ENCODE peak calls at places on chromosomes 11 and 22, in ten cellular contexts. Y is pancreas; X is esophagus squamous epithelium; S is uterus; M is naive thymus-derived CD4-positive, alpha-beta T cell; N is mammary epithelial cell; L is stomach; J is left lung; T is heart left ventricle; Q is A549. I is an unnamed sample. For H3K4me1, the result is how much of the 10 kb centered on the place peaks cover.

GRCh38 chr11:45457649-45458048 is 171.5 kb upstream of the SYT13 start:
- DNase-seq in M (no peak), N (peak), J (no peak), L (no peak), Q (no peak), Y (no peak), S (no peak), X (no peak), T (no peak), I (no peak)

GRCh38 chr22:39252461-39253391 is 7.9 kb upstream of the PDGFB start:
- DNase-seq in T (no peak), Y (no peak), N (no peak), J (no peak), Q (no peak), L (no peak), M (no peak), X (no peak), S (no peak), I (no peak)

GRCh38 chr11:88363566-88364169 is 26.1 kb upstream of the CTSC start:
- DNase-seq in T (no peak), J (no peak), X (no peak), L (no peak), Y (no peak), N (peak), S (no peak), Q (no peak), M (no peak), I (no peak)

GRCh38 chr11:6402561-6402981 is 12.3 kb downstream of the SMPD1 start:
- DNase-seq in Q (no peak), X (no peak), S (no peak), L (no peak), N (no peak), Y (no peak), M (peak), T (no peak), J (no peak), I (no peak)

GRCh38 chr22:44369241-44369652 is 56.5 kb upstream of the SHISAL1 start:
- DNase-seq in Y (no peak), X (no peak), Q (no peak), S (no peak), L (no peak), T (peak), N (no peak), J (peak), M (no peak), I (no peak)

GRCh38 chr11:4044971-4045646 is 49.5 kb upstream of the RRM1 start:
- DNase-seq in X (no peak), L (no peak), T (peak), S (no peak), Q (no peak), N (peak), M (no peak), Y (no peak), J (no peak), I (peak)

GRCh38 chr11:128895505-128895904 is 4.3 kb downstream of the KCNJ5 start:
- DNase-seq in J (no peak), X (no peak), T (no peak), M (no peak), L (no peak), S (no peak), N (no peak), Y (no peak), Q (no peak), I (no peak)

GRCh38 chr11:47143322-47143721 is 33.4 kb downstream of the ARFGAP2 start:
- DNase-seq in T (peak), X (no peak), L (no peak), Y (no peak), S (no peak), M (no peak), Q (no peak), J (no peak), N (peak), I (peak)

GRCh38 chr11:35663408-35663702 is 780 bp downstream of the TRIM44 start:
- DNase-seq in N (no peak), L (no peak), Y (no peak), M (no peak), X (no peak), J (no peak), Q (no peak), T (no peak), S (no peak), I (no peak)

GRCh38 chr11:83835423-83835822 is 549.3 kb upstream of the CCDC90B start:
- DNase-seq in Q (no peak), L (no peak), X (no peak), Y (no peak), N (peak), S (no peak), M (no peak), T (no peak), J (no peak), I (no peak)

GRCh38 chr11:119730789-119731386 is 1.9 kb upstream of the NECTIN1 start:
- DNase-seq in L (no peak), Y (peak), N (no peak), M (no peak), X (no peak), J (no peak), T (no peak), Q (no peak), S (no peak), I (no peak)

GRCh38 chr22:38204784-38205183 is 3.0 kb downstream of the MAFF start:
- DNase-seq in M (no peak), N (no peak), S (no peak), L (no peak), X (no peak), Q (no peak), T (no peak), Y (no peak), J (no peak), I (no peak)

GRCh38 chr11:44006882-44007495 is 40.8 kb upstream of the ACCSL start:
- DNase-seq in Y (no peak), M (no peak), S (peak), X (no peak), Q (no peak), N (no peak), T (peak), J (no peak), L (peak), I (no peak)

GRCh38 chr11:9990221-9990973 is 303.6 kb downstream of the SBF2 start:
- DNase-seq in L (no peak), J (no peak), N (no peak), M (no peak), S (no peak), X (no peak), T (no peak), Q (peak), Y (no peak), I (no peak)

GRCh38 chr11:102712140-102712539 is 6.6 kb upstream of the MMP27 start:
- DNase-seq in X (no peak), L (no peak), Q (no peak), S (no peak), J (no peak), T (no peak), N (no peak), Y (no peak), M (no peak), I (no peak)

GRCh38 chr11:62665630-62666258 is 632 bp downstream of the CSKMT start:
- DNase-seq in T (peak), Q (peak), X (no peak), Y (peak), S (peak), N (no peak), L (peak), M (peak), J (peak), I (no peak)

GRCh38 chr11:118265954-118266353 is 1.9 kb upstream of the MPZL2 start:
- DNase-seq in X (no peak), N (peak), S (peak), T (peak), J (peak), L (peak), Q (no peak), M (no peak), Y (no peak), I (no peak)

GRCh38 chr22:41288245-41288946 is 2.4 kb upstream of the RANGAP1 start:
- DNase-seq in Q (peak), N (peak), M (no peak), S (no peak), L (peak), T (no peak), X (no peak), Y (peak), J (peak), I (peak)

GRCh38 chr22:19663286-19663815 is 51.0 kb upstream of the SEPTIN5 start:
- DNase-seq in X (no peak), Y (peak), N (peak), L (peak), T (peak), J (no peak), M (no peak), S (no peak), Q (no peak), I (peak)

GRCh38 chr22:38314140-38314991 is 2.9 kb downstream of the CSNK1E start:
- DNase-seq in X (no peak), M (peak), S (no peak), N (peak), T (no peak), Y (no peak), Q (no peak), J (no peak), L (no peak), I (no peak)

GRCh38 chr11:128963744-128964340 is 21.2 kb upstream of the TP53AIP1 start:
- DNase-seq in L (no peak), J (no peak), Y (no peak), X (no peak), S (no peak), M (no peak), Q (no peak), T (no peak), N (no peak), I (no peak)

GRCh38 chr11:114064216-114064615 is 4.7 kb downstream of the ZBTB16 start:
- DNase-seq in X (no peak), Y (no peak), S (no peak), M (no peak), J (no peak), T (no peak), N (no peak), L (no peak), Q (no peak), I (no peak)

GRCh38 chr11:114066046-114066648 is 6.6 kb downstream of the ZBTB16 start:
- DNase-seq in J (no peak), X (no peak), T (no peak), N (no peak), Y (no peak), M (no peak), Q (no peak), S (no peak), L (no peak), I (no peak)

GRCh38 chr11:114063829-114064201 is 4.3 kb downstream of the ZBTB16 start:
- DNase-seq in N (no peak), T (no peak), X (no peak), Y (no peak), M (no peak), L (no peak), Q (no peak), J (no peak), S (no peak), I (no peak)

GRCh38 chr11:114063149-114063828 is 3.8 kb downstream of the ZBTB16 start:
- DNase-seq in M (no peak), Q (no peak), X (no peak), N (no peak), J (no peak), L (no peak), S (no peak), T (peak), Y (no peak), I (no peak)

DNA sequence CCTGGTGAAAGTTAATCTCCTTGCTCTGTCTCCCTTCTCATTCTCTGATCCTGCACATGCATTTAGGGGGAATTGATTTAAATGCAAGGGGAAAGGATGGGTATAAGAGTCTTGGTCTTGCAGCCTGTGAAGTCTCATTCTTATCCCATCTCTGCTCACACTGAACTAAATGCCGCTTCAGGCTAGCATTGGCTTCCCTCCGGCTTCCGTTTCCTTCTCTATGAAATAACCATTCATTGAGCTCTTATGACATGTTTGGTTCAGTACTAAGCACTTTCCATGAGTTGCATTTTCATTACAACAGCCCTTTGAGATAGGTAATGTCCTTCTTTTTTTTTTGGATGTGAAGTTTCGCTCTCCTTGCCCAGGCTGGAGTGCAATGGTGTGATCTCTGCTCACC is 5.6 kb downstream of the ZBTB16 start:
- DNase-seq in Y (no peak), L (no peak), M (no peak), N (no peak), T (no peak), S (no peak), X (no peak), J (no peak), Q (no peak), I (no peak)
- H3K4me3 ChIP-seq in Y (peak), L (peak), M (no peak), N (no peak), T (peak), S (peak), X (peak), J (no peak), Q (no peak), I (no peak)

GRCh38 chr11:32316846-32317525 is 118.4 kb downstream of the WT1 start:
- DNase-seq in X (no peak), M (no peak), Q (no peak), N (no peak), S (no peak), L (no peak), T (no peak), Y (no peak), J (no peak), I (no peak)

GRCh38 chr11:32318071-32318815 is 117.1 kb downstream of the WT1 start:
- DNase-seq in Y (no peak), Q (no peak), T (no peak), S (no peak), N (no peak), X (no peak), M (no peak), L (no peak), J (no peak), I (no peak)

GRCh38 chr11:32317646-32318045 is 117.7 kb downstream of the WT1 start:
- DNase-seq in X (no peak), T (no peak), N (no peak), Q (no peak), M (no peak), L (no peak), J (no peak), Y (no peak), S (no peak), I (no peak)

GRCh38 chr11:32315121-32315520 is 120.2 kb downstream of the WT1 start:
- DNase-seq in M (no peak), N (no peak), Y (no peak), S (no peak), J (no peak), X (no peak), T (no peak), Q (no peak), L (no peak), I (no peak)

DNA sequence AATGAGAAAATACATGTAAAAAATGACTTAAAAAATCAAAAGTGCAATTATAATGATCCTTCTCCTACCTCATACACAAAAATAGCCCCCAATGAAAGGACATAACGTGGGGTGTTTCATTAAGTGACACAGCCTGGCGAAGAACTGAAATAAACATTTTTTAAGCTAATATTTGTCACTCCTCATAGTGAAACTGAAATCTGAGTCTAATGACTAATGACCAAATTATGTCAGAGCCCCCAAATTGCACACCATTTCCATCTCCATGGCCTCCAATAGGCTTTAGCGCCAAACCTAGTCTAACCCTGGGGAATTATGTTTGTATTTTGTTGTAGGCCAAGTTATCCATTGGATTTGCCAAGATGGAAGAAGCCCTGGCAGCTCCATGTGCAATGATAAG is 119.1 kb downstream of the WT1 start:
- DNase-seq in Q (no peak), X (no peak), Y (no peak), M (no peak), L (no peak), J (no peak), T (no peak), S (no peak), N (no peak), I (no peak)
- H3K27ac ChIP-seq in Q (no peak), X (no peak), Y (no peak), M (no peak), L (no peak), J (no peak), T (no peak), S (no peak), N (no peak), I (no peak)

GRCh38 chr11:33160147-33160546 is 1.1 kb downstream of the CSTF3 start:
- DNase-seq in Q (peak), Y (no peak), M (no peak), S (no peak), J (no peak), X (no peak), T (no peak), N (peak), L (no peak), I (peak)
- H3K4me1 ChIP-seq in Q (under half), Y (under half), M (under half), S (under half), J (under half), X (under half), T (under half), N (under half), L (under half), I (under half)

GRCh38 chr11:84855846-84856245 is 771.3 kb downstream of the DLG2 start:
- DNase-seq in L (no peak), M (no peak), X (no peak), J (no peak), Q (no peak), N (peak), S (no peak), T (no peak), Y (no peak), I (no peak)
- H3K4me3 ChIP-seq in L (no peak), M (no peak), X (no peak), J (no peak), Q (no peak), N (no peak), S (no peak), T (no peak), Y (no peak), I (no peak)

I was measured in SJCRH30.